ENCODE peak calls at places on chromosomes 12 and 14, in ten cellular contexts. R, K, X, O, E, D, L, P, Y and N are unnamed samples.

GRCh38 chr12:65828711-65829339 is 4.5 kb downstream of the HMGA2 start:
- DNase-seq in P (no peak), O (no peak), Y (no peak), K (no peak), R (no peak), L (no peak), E (no peak), D (no peak), X (no peak), N (no peak)

GRCh38 chr12:110637869-110638441 is 24.0 kb downstream of the TCTN1 start:
- DNase-seq in K (no peak), E (no peak), R (no peak), O (no peak), X (no peak), Y (no peak), L (no peak), P (no peak), D (no peak), N (no peak)

GRCh38 chr14:77014004-77014604 is 14.4 kb downstream of the IRF2BPL start:
- DNase-seq in E (no peak), L (no peak), K (peak; percentile 25), Y (peak; percentile 69), P (peak; percentile 49), R (no peak), O (no peak), D (no peak), X (no peak), N (peak; percentile 29)

GRCh38 chr14:79016828-79017505 is 846.8 kb downstream of the NRXN3 start:
- DNase-seq in X (peak; percentile 1), L (no peak), Y (no peak), E (no peak), R (peak; percentile 35), P (no peak), O (no peak), D (no peak), K (peak; percentile 95), N (peak; percentile 92)

GRCh38 chr12:55629058-55629841 is 7.4 kb upstream of the OR10P1 start:
- DNase-seq in L (no peak), E (no peak), X (no peak), D (no peak), O (no peak), P (no peak), K (no peak), Y (no peak), R (no peak), N (no peak)

GRCh38 chr12:100229876-100230275 is 29.3 kb downstream of the ACTR6 start:
- DNase-seq in L (no peak), X (no peak), E (no peak), O (no peak), D (no peak), R (no peak), K (no peak), P (no peak), Y (no peak), N (no peak)

GRCh38 chr12:79690606-79691298 is at the start of gene PAWR:
- DNase-seq in D (peak; percentile 92), X (peak; percentile 56), P (peak; percentile 72), K (peak; percentile 90), Y (peak; percentile 51), O (peak; percentile 89), R (no peak), E (peak; percentile 93), L (peak; percentile 94), N (peak; percentile 98)

GRCh38 chr12:54988402-54989054 is 4.0 kb upstream of the TESPA1 start:
- DNase-seq in P (peak; percentile 45), Y (peak; percentile 93), E (no peak), X (no peak), R (no peak), O (peak; percentile 38), L (no peak), K (no peak), D (peak; percentile 80), N (peak; percentile 92)

GRCh38 chr12:124548854-124549378 is 18.5 kb downstream of the NCOR2 start:
- DNase-seq in L (no peak), P (peak; percentile 86), X (no peak), K (no peak), R (no peak), E (no peak), Y (peak; percentile 73), D (peak; percentile 72), O (no peak), N (no peak)